ENCODE peak calls at places on chromosomes 7 and 10, in four cellular contexts. R is astrocyte of the spinal cord, T is choroid plexus epithelial cell, C is GM20000. U is an unnamed sample.

GRCh38 chr10:81018898-81019890 is 481.5 kb downstream of the SH2D4B start:
- DNase-seq in C (peak), T (peak), R (peak), U (peak)

GRCh38 chr10:88156341-88156740 is 292.9 kb downstream of the PTEN start:
- DNase-seq in C (no peak), R (peak), T (peak), U (no peak)

GRCh38 chr7:81430150-81430549 is 339.7 kb downstream of the HGF start:
- DNase-seq in R (no peak), T (peak), C (no peak), U (no peak)

GRCh38 chr10:14360951-14361350 is 30.2 kb upstream of the FRMD4A start:
- DNase-seq in T (no peak), R (no peak), C (no peak), U (no peak)

GRCh38 chr7:92833024-92833765 is 3.2 kb downstream of the CDK6 start:
- DNase-seq in R (peak), T (peak), C (peak), U (peak)

GRCh38 chr7:84393776-84394175 is 199.2 kb upstream of the SEMA3A start:
- DNase-seq in C (no peak), R (peak), T (peak), U (no peak)

GRCh38 chr10:451021-451471 is 238.4 kb downstream of the DIP2C start:
- DNase-seq in T (no peak), C (peak), R (peak), U (peak)

GRCh38 chr7:152145853-152146466 is 120.5 kb downstream of the GALNT11 start:
- DNase-seq in R (peak), T (peak), C (no peak), U (peak)

GRCh38 chr7:19116121-19117080 is 1.0 kb downstream of the TWIST1 start:
- DNase-seq in T (peak), C (peak), R (peak), U (peak)

GRCh38 chr7:113730309-113730955 is 188.4 kb downstream of the PPP1R3A start:
- DNase-seq in C (no peak), T (peak), R (peak), U (no peak)

GRCh38 chr7:111803015-111803758 is 240.9 kb upstream of the IMMP2L start:
- DNase-seq in C (no peak), T (peak), R (peak), U (no peak)

DNA sequence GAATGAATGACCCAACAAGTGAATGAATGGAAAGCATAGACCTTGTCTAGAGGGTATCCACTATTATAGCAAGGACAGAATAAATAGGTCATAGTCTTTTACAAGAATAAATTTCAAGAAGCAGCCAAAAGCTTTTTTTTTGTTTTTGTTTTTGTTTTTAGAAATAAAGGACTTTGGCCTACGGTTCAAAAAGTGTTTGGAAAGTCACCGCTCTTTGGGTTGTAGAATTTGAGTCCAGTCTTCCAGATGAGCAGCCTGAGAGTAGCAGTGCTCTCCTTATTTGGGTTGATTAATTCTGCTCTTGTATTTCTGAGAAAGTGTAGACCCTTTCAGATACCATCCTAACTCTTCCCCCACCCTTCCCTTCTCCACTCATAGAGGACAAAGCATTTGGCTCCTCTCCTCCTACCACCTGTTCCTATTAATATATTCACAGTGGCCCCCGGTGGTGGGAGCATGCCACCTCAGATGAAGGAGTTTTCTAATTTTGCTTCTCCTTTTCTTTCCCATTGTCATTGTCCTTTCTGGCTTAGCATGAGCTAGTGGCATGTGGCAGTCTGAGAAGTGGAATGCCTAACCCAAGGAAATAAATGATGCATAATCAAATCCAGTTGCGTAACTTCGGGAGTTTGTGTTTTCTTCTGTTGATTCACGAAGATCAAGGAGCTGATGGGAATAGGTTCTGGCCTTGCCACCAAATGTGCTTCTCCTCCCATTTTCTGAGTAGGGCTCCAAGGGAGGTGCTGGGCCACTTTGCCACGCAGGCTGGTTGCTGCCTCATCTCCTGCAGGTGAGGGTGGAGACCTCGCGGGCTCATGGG is 114.7 kb downstream of the CHN2 start:
- DNase-seq in R (no peak), T (no peak), C (no peak), U (no peak)
- TF ChIP-seq CTCF in R (peak), T (peak), C (no peak), U (no peak)

GRCh38 chr10:16519250-16519907 is 2.3 kb downstream of the C1QL3 start:
- DNase-seq in R (no peak), C (no peak), T (no peak), U (peak)

GRCh38 chr10:16519908-16520861 is 1.5 kb downstream of the C1QL3 start:
- DNase-seq in R (no peak), T (no peak), C (peak), U (peak)

GRCh38 chr10:16520900-16521299 is 779 bp downstream of the C1QL3 start:
- DNase-seq in T (peak), C (peak), R (no peak), U (peak)

GRCh38 chr10:16521311-16522016 is at the start of gene C1QL3:
- DNase-seq in C (peak), R (peak), T (peak), U (peak)

GRCh38 chr10:16518822-16519221 is 2.9 kb downstream of the C1QL3 start:
- DNase-seq in T (peak), R (no peak), C (no peak), U (peak)
- TF ChIP-seq CTCF in T (peak), R (peak), C (no peak), U (no peak)

GRCh38 chr7:21944616-21945373 is 904 bp downstream of the CDCA7L start:
- DNase-seq in R (peak), C (no peak), T (peak), U (peak)

GRCh38 chr7:21947056-21947455 is 1.4 kb upstream of the CDCA7L start:
- DNase-seq in R (no peak), T (no peak), C (no peak), U (peak)

GRCh38 chr7:21943436-21943835 is 2.3 kb downstream of the CDCA7L start:
- DNase-seq in T (no peak), R (no peak), C (no peak), U (no peak)

GRCh38 chr7:21946228-21946709 is 570 bp upstream of the CDCA7L start:
- DNase-seq in C (no peak), T (no peak), R (no peak), U (no peak)

GRCh38 chr7:21945374-21946227 is at the start of gene CDCA7L:
- DNase-seq in T (peak), R (peak), C (peak), U (peak)
- TF ChIP-seq CTCF in T (no peak), R (peak), C (no peak), U (peak)

GRCh38 chr7:17195576-17195975 is 102.9 kb upstream of the AHR start:
- DNase-seq in C (no peak), T (no peak), R (no peak), U (peak)
- TF ChIP-seq CTCF in C (no peak), T (no peak), R (no peak), U (no peak)

DNA sequence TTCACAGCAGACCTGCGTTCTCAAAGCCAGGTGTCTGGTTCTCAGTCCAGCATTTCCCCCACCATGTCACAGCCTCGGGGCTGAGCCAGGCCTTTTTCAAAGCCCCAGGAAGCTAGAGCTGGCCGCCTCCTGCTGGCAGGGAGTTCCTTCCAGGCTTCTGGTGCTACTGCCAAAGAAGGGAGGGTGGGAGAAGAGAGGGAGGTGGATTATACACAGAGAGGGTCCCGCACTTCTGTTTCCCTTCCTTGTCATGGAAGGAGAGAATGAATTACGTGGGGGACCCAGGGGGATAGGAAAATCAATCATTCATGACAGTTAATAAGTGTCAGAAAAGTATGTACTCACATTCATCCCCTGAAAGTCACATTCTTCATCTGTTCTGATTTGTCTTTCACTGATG is 600 bp upstream of the LGI1 start:
- DNase-seq in R (peak), T (peak), C (no peak), U (no peak)
- TF ChIP-seq CTCF in R (peak), T (peak), C (no peak), U (no peak)

DNA sequence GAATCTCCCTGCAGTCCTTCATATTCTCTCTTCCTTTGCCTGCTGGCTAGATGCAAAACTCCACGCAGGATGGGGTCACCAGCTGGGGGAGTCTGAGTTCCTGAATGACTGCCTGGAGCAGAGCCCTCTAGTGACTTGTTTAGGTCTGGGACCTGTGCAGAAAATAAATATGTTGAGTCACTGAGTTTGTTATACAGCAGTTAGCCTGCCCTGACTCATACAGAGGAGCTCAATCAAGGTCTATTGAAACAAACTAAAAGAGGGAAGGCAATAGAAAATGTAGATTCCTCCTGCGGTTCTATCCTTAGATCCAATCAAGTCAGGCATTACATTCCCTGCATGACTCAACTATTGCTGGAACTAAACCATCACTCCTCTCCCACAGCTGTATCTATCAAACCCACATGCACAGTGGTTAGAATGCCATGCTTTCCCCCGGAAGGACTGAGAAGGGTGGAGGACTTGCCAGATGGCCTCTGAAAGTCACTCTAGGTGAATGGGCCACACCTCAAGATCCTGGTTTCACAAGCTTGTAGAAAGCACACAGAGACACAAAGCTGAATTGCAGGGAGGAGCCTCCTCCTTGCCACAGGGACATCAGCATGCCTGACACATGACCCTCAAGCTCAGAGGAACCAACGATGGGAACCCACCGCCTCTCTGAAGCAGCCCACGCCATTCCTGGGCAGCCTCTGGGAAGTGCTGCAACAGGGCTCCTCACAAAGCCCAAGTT is 73.9 kb downstream of the SH3PXD2A start:
- DNase-seq in T (peak), R (peak), C (no peak), U (peak)
- TF ChIP-seq CTCF in T (peak), R (peak), C (no peak), U (peak)

GRCh38 chr10:95729323-95730055 is 26.5 kb upstream of the ENTPD1 start:
- DNase-seq in C (no peak), R (no peak), T (no peak), U (no peak)
- TF ChIP-seq CTCF in C (no peak), R (no peak), T (no peak), U (no peak)

GRCh38 chr10:16117305-16117695 is 257.0 kb upstream of the MINDY3 start:
- DNase-seq in C (no peak), R (no peak), T (no peak), U (no peak)

GRCh38 chr10:16119445-16119844 is 259.1 kb upstream of the MINDY3 start:
- DNase-seq in C (no peak), R (no peak), T (no peak), U (no peak)

GRCh38 chr10:16120563-16120962 is 260.3 kb upstream of the MINDY3 start:
- DNase-seq in T (no peak), R (no peak), C (no peak), U (no peak)

GRCh38 chr10:16116404-16117304 is 256.3 kb upstream of the MINDY3 start:
- DNase-seq in T (peak), R (no peak), C (peak), U (peak)
- TF ChIP-seq CTCF in T (peak), R (peak), C (peak), U (peak)

GRCh38 chr10:25114036-25114411 is 60.8 kb upstream of the GPR158 start:
- DNase-seq in T (no peak), R (no peak), C (no peak), U (no peak)

GRCh38 chr10:25117757-25118156 is 57.0 kb upstream of the GPR158 start:
- DNase-seq in C (no peak), R (no peak), T (no peak), U (no peak)

GRCh38 chr10:25112016-25112415 is 62.8 kb upstream of the GPR158 start:
- DNase-seq in C (no peak), T (no peak), R (no peak), U (no peak)

GRCh38 chr10:25113231-25114035 is 61.4 kb upstream of the GPR158 start:
- DNase-seq in C (peak), T (peak), R (peak), U (peak)
- TF ChIP-seq CTCF in C (peak), T (peak), R (peak), U (peak)

GRCh38 chr10:115827180-115827579 is 445.8 kb downstream of the GFRA1 start:
- DNase-seq in C (no peak), T (no peak), R (no peak), U (no peak)

GRCh38 chr10:115831025-115831424 is 442.0 kb downstream of the GFRA1 start:
- DNase-seq in T (no peak), R (no peak), C (no peak), U (no peak)

GRCh38 chr10:115827650-115828049 is 445.4 kb downstream of the GFRA1 start:
- DNase-seq in R (no peak), T (no peak), C (no peak), U (no peak)

GRCh38 chr10:115830260-115830970 is 442.6 kb downstream of the GFRA1 start:
- DNase-seq in R (peak), C (no peak), T (peak), U (no peak)

GRCh38 chr10:115829501-115830215 is 443.3 kb downstream of the GFRA1 start:
- DNase-seq in C (no peak), T (peak), R (peak), U (no peak)
- TF ChIP-seq CTCF in C (no peak), T (peak), R (peak), U (no peak)